ENCODE peak calls at places on chromosomes 3 and 15, in eight cellular contexts. H, B, P, V, F, M, W and N are unnamed samples. For H3K4me1, the result is how much of the 10 kb centered on the place peaks cover.

GRCh38 chr3:29789686-29790085 is 508.8 kb downstream of the RBMS3 start:
- DNase-seq in V (no peak), H (no peak), M (no peak), F (no peak), W (no peak), P (no peak), B (no peak), N (no peak)

GRCh38 chr3:61612211-61612995 is 51.0 kb downstream of the PTPRG start:
- DNase-seq in P (no peak), M (no peak), W (no peak), B (no peak), V (no peak), F (no peak), H (no peak), N (no peak)

GRCh38 chr3:78496458-78496857 is 1271.3 kb downstream of the ROBO1 start:
- DNase-seq in F (no peak), W (no peak), M (no peak), P (no peak), V (no peak), H (no peak), B (no peak), N (no peak)

GRCh38 chr15:77866186-77866585 is 211.3 kb downstream of the TBC1D2B start:
- DNase-seq in B (no peak), H (no peak), W (no peak), V (no peak), F (no peak), P (peak), M (no peak), N (no peak)

GRCh38 chr3:30894521-30895289 is at the start of gene GADL1:
- DNase-seq in B (no peak), H (no peak), F (peak), V (no peak), P (peak), W (peak), M (peak), N (no peak)

GRCh38 chr3:125622381-125622788 is 27.1 kb upstream of the OSBPL11 start:
- DNase-seq in V (no peak), P (peak), F (peak), M (no peak), H (no peak), W (no peak), B (no peak), N (no peak)

GRCh38 chr3:186307594-186307993 is 54.4 kb downstream of the DGKG start:
- DNase-seq in F (no peak), H (no peak), B (no peak), P (no peak), V (no peak), W (no peak), M (no peak), N (peak)

GRCh38 chr3:15157441-15157840 is 48.6 kb upstream of the CAPN7 start:
- DNase-seq in F (no peak), W (no peak), B (no peak), M (no peak), P (no peak), V (no peak), H (no peak), N (no peak)

GRCh38 chr15:67144609-67145306 is 79.4 kb downstream of the SMAD3 start:
- DNase-seq in M (no peak), B (no peak), V (no peak), W (no peak), H (no peak), P (no peak), F (no peak), N (no peak)

GRCh38 chr15:66862878-66863335 is 160.9 kb downstream of the SMAD6 start:
- DNase-seq in P (peak), H (peak), M (peak), V (peak), F (peak), W (peak), B (peak), N (peak)

DNA sequence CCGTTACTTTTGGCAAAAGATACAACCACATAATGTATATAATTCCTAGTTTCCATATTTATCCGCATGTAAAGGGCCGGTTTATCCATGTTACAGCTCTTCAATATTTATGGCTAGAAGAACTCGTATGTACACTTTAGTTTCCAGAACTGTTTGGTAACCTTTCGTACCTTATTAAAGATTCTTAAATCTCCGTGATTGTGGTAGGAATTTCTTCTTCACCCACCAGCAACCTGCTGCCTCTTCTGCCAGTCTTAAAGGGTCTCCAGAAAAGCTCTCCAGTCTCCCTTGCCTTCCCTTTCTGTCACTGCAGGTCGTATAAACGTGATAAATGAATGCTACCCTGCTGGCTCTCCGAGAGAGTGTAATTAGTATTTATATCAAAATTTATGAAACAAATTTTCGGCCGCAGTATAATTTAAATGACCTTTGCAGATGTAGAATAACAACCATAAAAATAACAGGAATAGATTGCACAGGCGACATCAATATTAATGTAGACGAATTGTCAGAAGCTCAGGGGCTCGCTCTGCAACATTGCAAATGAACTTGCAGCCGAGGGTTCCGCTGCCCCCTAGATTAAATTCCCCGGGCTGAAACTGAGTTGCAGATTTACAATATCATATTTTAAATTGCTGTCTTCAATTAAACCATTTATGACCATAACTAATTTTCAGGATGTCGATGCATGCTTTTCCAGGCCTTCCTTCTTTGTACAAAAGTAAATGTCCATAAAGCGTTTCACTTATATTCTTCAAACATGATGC is 5.4 kb downstream of the ZIC1 start:
- DNase-seq in P (no peak), W (no peak), M (no peak), V (no peak), B (no peak), F (no peak), H (no peak), N (no peak)
- H3K4me3 ChIP-seq in P (no peak), W (no peak), M (no peak), V (no peak), B (no peak), F (no peak), H (no peak), N (no peak)

GRCh38 chr3:39387411-39387975 is 4.3 kb downstream of the SLC25A38 start:
- DNase-seq in B (no peak), F (no peak), M (peak), V (no peak), H (no peak), W (no peak), P (no peak), N (no peak)
- H3K4me1 ChIP-seq in B (under half), F (under half), M (half or more), V (half or more), H (under half), W (under half), P (under half), N (half or more)

GRCh38 chr3:52387481-52387880 is 57.4 kb downstream of the SEMA3G start:
- DNase-seq in W (no peak), V (no peak), P (no peak), F (no peak), M (no peak), B (no peak), H (no peak), N (no peak)
- H3K4me3 ChIP-seq in W (no peak), V (no peak), P (no peak), F (no peak), M (no peak), B (no peak), H (no peak), N (no peak)

GRCh38 chr3:188940213-188940914 is 231.4 kb upstream of the TPRG1 start:
- DNase-seq in M (no peak), P (no peak), V (no peak), B (no peak), H (peak), W (no peak), F (no peak), N (no peak)

GRCh38 chr3:188941103-188941502 is 230.7 kb upstream of the TPRG1 start:
- DNase-seq in F (no peak), M (no peak), W (no peak), V (no peak), P (no peak), B (no peak), H (no peak), N (peak)

GRCh38 chr3:188946351-188946750 is 225.4 kb upstream of the TPRG1 start:
- DNase-seq in W (no peak), H (no peak), F (no peak), V (no peak), P (no peak), M (no peak), B (no peak), N (no peak)

GRCh38 chr3:188944108-188944507 is 227.7 kb upstream of the TPRG1 start:
- DNase-seq in H (peak), W (no peak), B (no peak), F (no peak), P (no peak), M (no peak), V (no peak), N (no peak)

GRCh38 chr3:188943591-188943990 is 228.2 kb upstream of the TPRG1 start:
- DNase-seq in V (no peak), W (no peak), P (no peak), B (no peak), M (no peak), F (no peak), H (no peak), N (no peak)
- H3K4me1 ChIP-seq in V (under half), W (under half), P (under half), B (under half), M (under half), F (half or more), H (under half), N (under half)

GRCh38 chr3:194000100-194000499 is 135.8 kb upstream of the HES1 start:
- DNase-seq in P (no peak), F (no peak), M (no peak), V (no peak), W (no peak), B (no peak), H (no peak), N (no peak)

GRCh38 chr3:193996205-193996604 is 139.7 kb upstream of the HES1 start:
- DNase-seq in W (no peak), P (no peak), V (no peak), B (no peak), F (no peak), M (no peak), H (no peak), N (no peak)

GRCh38 chr3:193998628-193999027 is 137.3 kb upstream of the HES1 start:
- DNase-seq in P (no peak), F (no peak), V (no peak), M (no peak), W (no peak), H (no peak), B (no peak), N (no peak)

GRCh38 chr3:193996641-193997089 is 139.3 kb upstream of the HES1 start:
- DNase-seq in H (peak), B (no peak), P (no peak), M (no peak), F (no peak), V (no peak), W (no peak), N (no peak)

DNA sequence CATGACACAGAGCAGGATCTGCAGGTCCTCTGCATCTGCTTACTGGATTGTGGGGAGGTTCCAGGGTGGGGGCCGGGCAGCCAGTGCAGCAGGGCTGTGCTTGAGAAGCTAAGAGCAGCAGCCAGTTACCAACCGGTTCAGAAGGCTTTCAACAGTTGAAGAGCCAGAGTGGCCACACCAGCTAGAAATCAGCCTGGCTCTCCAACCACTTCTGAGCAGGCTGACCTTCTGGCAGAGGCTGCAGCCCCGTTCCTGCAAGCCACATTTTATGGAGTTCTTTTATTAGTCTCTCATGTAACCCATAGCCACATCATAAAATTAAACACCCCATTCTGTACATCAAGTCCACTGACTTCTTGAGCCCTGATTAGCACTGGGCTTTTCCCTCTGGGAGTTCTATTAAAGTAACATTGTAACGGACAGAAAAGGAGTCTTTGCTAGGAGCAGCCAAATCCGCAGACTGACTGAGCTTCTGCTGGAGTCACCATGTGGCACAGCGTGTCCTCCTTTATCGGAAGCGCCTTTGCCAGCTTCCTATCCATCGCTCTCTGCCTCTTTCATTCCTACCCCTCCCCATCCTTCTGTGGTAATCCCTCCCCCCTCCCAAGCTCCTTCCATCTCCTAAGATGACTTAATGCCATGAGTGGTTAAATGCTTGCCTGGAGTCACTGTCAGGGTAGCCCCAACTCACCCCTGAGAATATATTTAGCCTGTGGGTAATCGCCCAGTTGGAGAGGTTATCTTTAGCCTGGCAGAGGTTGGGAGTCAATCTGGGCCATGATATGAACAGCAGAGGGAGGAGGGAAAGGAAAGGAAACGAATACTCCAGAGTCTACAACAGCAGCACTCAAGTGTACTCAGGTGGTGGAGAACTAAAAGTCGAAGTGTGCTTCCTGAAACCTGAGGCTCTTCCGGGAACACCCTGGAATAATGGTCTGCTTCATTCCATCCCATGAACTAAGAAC is 138.4 kb upstream of the HES1 start:
- DNase-seq in H (peak), P (peak), V (no peak), W (no peak), F (peak), B (no peak), M (no peak), N (no peak)
- H3K4me3 ChIP-seq in H (no peak), P (no peak), V (no peak), W (no peak), F (peak), B (no peak), M (no peak), N (no peak)

DNA sequence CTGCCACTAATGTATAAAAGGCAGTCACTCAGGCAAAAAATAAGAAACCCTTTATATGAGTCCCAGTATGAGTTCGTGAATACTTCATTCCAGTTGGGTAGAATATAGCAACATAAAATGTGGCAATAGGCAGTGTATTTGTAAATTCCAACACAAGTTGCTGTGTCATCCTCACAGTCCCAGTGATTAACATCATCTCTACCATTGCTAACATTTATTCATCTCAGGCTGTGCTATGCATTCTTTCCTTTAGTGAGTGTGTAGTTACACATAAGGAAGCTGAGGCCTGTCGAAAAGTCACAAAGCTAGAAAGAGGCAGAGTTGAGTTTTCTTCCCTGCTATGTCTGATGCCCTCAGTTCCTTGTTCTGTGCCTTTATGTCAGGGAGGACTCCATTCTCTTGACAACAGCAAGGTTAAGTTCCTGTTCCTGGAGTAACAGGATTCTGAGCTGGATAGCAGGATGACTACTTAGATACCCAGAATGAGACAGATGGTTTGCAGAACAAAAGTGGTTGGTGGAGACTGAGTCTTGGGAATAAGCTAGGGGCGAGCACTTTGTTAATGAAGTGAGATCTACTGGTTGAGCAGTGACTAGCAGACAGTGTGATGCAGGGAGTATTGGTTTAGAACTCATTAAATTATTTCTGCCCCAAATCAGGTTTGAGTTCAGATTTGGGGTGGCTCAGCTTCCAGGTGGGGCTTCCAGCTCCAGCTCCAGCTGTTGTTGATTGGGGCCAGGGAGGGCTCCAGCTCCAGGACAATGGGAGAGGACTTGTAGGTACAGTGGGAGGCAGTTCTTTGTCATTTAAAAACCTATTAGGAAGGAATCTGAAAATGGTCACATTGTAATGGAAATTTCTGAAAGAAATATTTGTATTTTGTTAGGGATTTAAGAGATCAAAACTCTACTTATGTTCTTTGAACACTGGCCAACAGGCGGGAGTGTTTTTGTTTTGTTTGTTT is 96.7 kb downstream of the FNDC3B start:
- DNase-seq in V (no peak), F (no peak), P (no peak), B (no peak), W (no peak), M (no peak), H (no peak), N (no peak)
- H3K4me1 ChIP-seq in V (under half), F (half or more), P (half or more), B (under half), W (half or more), M (under half), H (under half), N (under half)

GRCh38 chr3:63390831-63391230 is 112.7 kb downstream of the SYNPR start:
- DNase-seq in F (no peak), M (no peak), W (no peak), P (no peak), H (no peak), B (no peak), V (no peak), N (no peak)

GRCh38 chr3:63400259-63400860 is 122.3 kb downstream of the SYNPR start:
- DNase-seq in M (no peak), H (no peak), F (no peak), P (no peak), V (no peak), W (no peak), B (no peak), N (no peak)

DNA sequence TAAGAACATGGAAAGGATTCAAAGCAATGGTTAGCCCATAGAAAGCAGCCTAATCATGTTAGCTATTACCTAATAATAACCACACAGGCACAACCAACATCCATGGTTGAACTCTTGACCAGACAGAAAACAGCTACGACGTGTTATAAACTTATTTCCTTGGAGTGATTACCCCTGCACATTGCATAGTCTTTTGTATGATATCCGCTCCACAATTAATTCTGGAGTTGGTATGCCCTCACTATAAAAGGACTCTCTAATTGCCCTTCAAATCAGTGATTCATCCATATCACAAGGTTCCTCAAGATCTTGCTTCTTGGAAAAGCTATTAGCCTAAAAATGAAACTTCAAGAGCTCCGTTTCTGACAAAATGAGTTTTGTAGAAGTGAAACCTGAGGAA is 117.9 kb downstream of the SYNPR start:
- DNase-seq in W (no peak), P (no peak), M (no peak), V (no peak), F (no peak), H (no peak), B (no peak), N (no peak)
- H3K4me3 ChIP-seq in W (no peak), P (no peak), M (no peak), V (no peak), F (no peak), H (no peak), B (no peak), N (no peak)

GRCh38 chr15:57503911-57504598 is 87.6 kb upstream of the MYZAP start:
- DNase-seq in F (no peak), P (no peak), W (no peak), B (no peak), H (peak), M (no peak), V (no peak), N (no peak)

GRCh38 chr15:57505056-57505713 is 86.5 kb upstream of the MYZAP start:
- DNase-seq in H (no peak), B (no peak), V (no peak), W (no peak), M (no peak), F (no peak), P (no peak), N (no peak)

GRCh38 chr15:57503051-57503702 is 88.5 kb upstream of the MYZAP start:
- DNase-seq in H (no peak), W (no peak), P (no peak), F (no peak), B (no peak), V (no peak), M (peak), N (peak)

GRCh38 chr15:57505949-57506391 is 85.7 kb upstream of the MYZAP start:
- DNase-seq in P (peak), V (no peak), F (peak), M (no peak), W (no peak), B (no peak), H (peak), N (no peak)

GRCh38 chr15:57504599-57504940 is 87.1 kb upstream of the MYZAP start:
- DNase-seq in W (no peak), F (no peak), H (no peak), P (no peak), V (no peak), M (no peak), B (no peak), N (no peak)
- H3K4me1 ChIP-seq in W (under half), F (half or more), H (under half), P (under half), V (under half), M (under half), B (under half), N (under half)

GRCh38 chr3:191353022-191353777 is 22.9 kb upstream of the UTS2B start:
- DNase-seq in V (no peak), W (no peak), F (no peak), P (no peak), H (no peak), M (no peak), B (no peak), N (no peak)
- H3K4me3 ChIP-seq in V (no peak), W (no peak), F (no peak), P (no peak), H (no peak), M (no peak), B (no peak), N (no peak)

DNA sequence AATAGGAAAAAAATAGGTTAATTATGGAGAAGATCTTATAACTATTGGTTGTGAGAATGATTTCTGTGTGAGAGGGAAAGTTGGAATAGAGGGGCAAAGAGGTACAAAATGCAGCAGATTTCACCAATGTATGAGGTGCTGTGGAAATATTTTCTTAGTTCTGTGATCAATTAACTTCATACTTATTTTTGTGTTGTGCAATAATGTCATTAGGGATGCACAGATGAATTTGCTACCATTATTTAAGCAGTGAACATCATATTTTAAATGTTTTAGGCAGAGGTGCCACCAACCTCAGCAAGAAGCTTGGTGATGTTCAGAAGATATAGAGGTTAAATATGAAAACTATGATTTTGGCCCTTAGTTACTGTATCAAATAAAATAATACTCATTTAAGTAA is 21.6 kb downstream of the MBNL1 start:
- DNase-seq in M (no peak), H (no peak), P (no peak), F (no peak), W (no peak), B (no peak), V (no peak), N (no peak)
- H3K4me1 ChIP-seq in M (under half), H (under half), P (half or more), F (half or more), W (under half), B (under half), V (half or more), N (half or more)